ENCODE peak calls at places on chromosomes 2 and 18, in nine cellular contexts. H is HFFc6, M is transverse colon, L is ovary, R is lung, F is lower lobe of right lung, Z is A549, T is Calu3, V is A673. Y is an unnamed sample.
A peak's percentile ranks its signal among the peaks of the same experiment; 100 is the strongest.

GRCh38 chr2:134683561-134684112 is 35.2 kb downstream of the TMEM163 start:
- DNase-seq in L (no peak), H (no peak), R (no peak), M (no peak), V (no peak), Z (peak; percentile 29), F (no peak), T (peak; percentile 74), Y (no peak)

GRCh38 chr2:173472112-173472511 is 117.4 kb downstream of the CDCA7 start:
- DNase-seq in M (no peak), H (no peak), R (no peak), F (no peak), Z (no peak), L (no peak), V (no peak), T (no peak), Y (no peak)

GRCh38 chr18:38651736-38652135 is 1086.1 kb upstream of the CELF4 start:
- DNase-seq in Z (no peak), V (no peak), T (no peak), L (no peak), M (no peak), F (no peak), H (no peak), R (no peak), Y (no peak)

GRCh38 chr18:50973367-50974126 is 5.7 kb downstream of the ELAC1 start:
- DNase-seq in M (no peak), F (no peak), V (no peak), R (no peak), H (peak; percentile 71), L (no peak), Z (peak; percentile 47), T (peak; percentile 39), Y (no peak)

GRCh38 chr18:6741786-6742185 is 12.3 kb downstream of the ARHGAP28 start:
- DNase-seq in R (no peak), H (no peak), V (no peak), T (no peak), F (no peak), M (no peak), L (no peak), Z (no peak), Y (no peak)

GRCh38 chr2:17735864-17736263 is 17.7 kb downstream of the SMC6 start:
- DNase-seq in H (no peak), Z (no peak), T (no peak), R (no peak), F (no peak), V (no peak), M (no peak), L (no peak), Y (no peak)

GRCh38 chr18:73340135-73340934 is 472.5 kb upstream of the NETO1 start:
- DNase-seq in T (peak; percentile 65), L (no peak), F (no peak), Z (no peak), M (no peak), H (peak; percentile 46), R (peak; percentile 32), V (no peak), Y (no peak)

GRCh38 chr2:238742066-238742465 is 105.8 kb upstream of the TWIST2 start:
- DNase-seq in Z (no peak), M (no peak), L (no peak), R (peak; percentile 22), T (no peak), V (no peak), H (no peak), F (no peak), Y (no peak)

GRCh38 chr2:111139637-111140317 is 19.1 kb downstream of the BCL2L11 start:
- DNase-seq in L (no peak), F (no peak), T (peak; percentile 5), Z (no peak), R (no peak), V (no peak), H (no peak), M (no peak), Y (no peak)

GRCh38 chr2:133676392-133677130 is 108.3 kb upstream of the NCKAP5 start:
- DNase-seq in R (no peak), V (peak; percentile 43), T (no peak), F (no peak), L (no peak), H (peak; percentile 26), Z (no peak), M (no peak), Y (no peak)

GRCh38 chr2:216242365-216242764 is 129.9 kb downstream of the MARCHF4 start:
- DNase-seq in M (no peak), V (peak; percentile 73), H (no peak), Z (no peak), T (no peak), L (no peak), F (no peak), R (no peak), Y (no peak)

GRCh38 chr2:164600763-164601162 is 20.5 kb downstream of the GRB14 start:
- DNase-seq in V (no peak), T (no peak), R (no peak), H (no peak), Z (no peak), M (no peak), L (no peak), F (no peak), Y (no peak)

GRCh38 chr2:163133602-163134001 is 295.0 kb upstream of the KCNH7 start:
- DNase-seq in V (no peak), H (no peak), F (no peak), M (no peak), L (no peak), Z (no peak), T (no peak), R (no peak), Y (no peak)

GRCh38 chr2:128568106-128568505 is 249.4 kb upstream of the HS6ST1 start:
- DNase-seq in R (peak; percentile 9), V (no peak), T (no peak), L (no peak), H (no peak), Z (no peak), M (no peak), F (no peak), Y (no peak)

GRCh38 chr2:159086332-159086731 is 117.9 kb downstream of the TANC1 start:
- DNase-seq in V (peak; percentile 60), H (no peak), R (no peak), F (no peak), L (peak; percentile 68), M (peak; percentile 21), Z (no peak), T (no peak), Y (no peak)

GRCh38 chr2:174436351-174436750 is 40.8 kb downstream of the SCRN3 start:
- DNase-seq in R (no peak), F (no peak), M (no peak), T (no peak), V (no peak), H (no peak), L (no peak), Z (no peak), Y (no peak)

GRCh38 chr2:222791946-222792649 is 68.7 kb upstream of the ACSL3 start:
- DNase-seq in H (no peak), M (peak; percentile 24), Z (no peak), T (no peak), F (peak; percentile 74), V (peak; percentile 60), L (no peak), R (peak; percentile 65), Y (no peak)

GRCh38 chr2:218343591-218343990 is 13.1 kb upstream of the CATIP start:
- DNase-seq in F (no peak), V (no peak), L (no peak), M (no peak), H (peak; percentile 44), Z (no peak), R (no peak), T (no peak), Y (no peak)

GRCh38 chr2:70560040-70560439 is 6.4 kb upstream of the TGFA start:
- DNase-seq in M (no peak), H (no peak), R (no peak), Z (no peak), V (no peak), T (no peak), L (no peak), F (no peak), Y (no peak)

GRCh38 chr2:70556608-70557007 is 3.0 kb upstream of the TGFA start:
- DNase-seq in H (no peak), F (no peak), T (no peak), L (no peak), V (no peak), Z (no peak), R (no peak), M (no peak), Y (no peak)

GRCh38 chr2:70557171-70557838 is 3.7 kb upstream of the TGFA start:
- DNase-seq in Z (no peak), L (no peak), M (peak; percentile 67), T (no peak), H (no peak), V (no peak), F (no peak), R (no peak), Y (no peak)

GRCh38 chr2:70560452-70560851 is 6.8 kb upstream of the TGFA start:
- DNase-seq in V (peak; percentile 16), H (no peak), M (no peak), L (no peak), R (no peak), Z (no peak), T (no peak), F (no peak), Y (no peak)

GRCh38 chr2:70558195-70558808 is 4.7 kb upstream of the TGFA start:
- DNase-seq in T (no peak), R (no peak), F (no peak), H (no peak), L (no peak), M (no peak), V (no peak), Z (peak; percentile 12), Y (no peak)
- TF ChIP-seq CTCF in T (no peak), R (no peak), F (no peak), H (no peak), L (no peak), M (no peak), V (no peak), Z (no peak), Y (no peak)

GRCh38 chr18:23053756-23054457 is 81.4 kb upstream of the CABLES1 start:
- DNase-seq in Z (peak; percentile 31), F (no peak), R (no peak), H (peak; percentile 76), L (no peak), M (no peak), T (peak; percentile 19), V (peak; percentile 34), Y (no peak)
- TF ChIP-seq CTCF in Z (no peak), F (no peak), R (no peak), H (peak; percentile 60), L (no peak), M (no peak), T (peak; percentile 37), V (no peak), Y (no peak)

DNA sequence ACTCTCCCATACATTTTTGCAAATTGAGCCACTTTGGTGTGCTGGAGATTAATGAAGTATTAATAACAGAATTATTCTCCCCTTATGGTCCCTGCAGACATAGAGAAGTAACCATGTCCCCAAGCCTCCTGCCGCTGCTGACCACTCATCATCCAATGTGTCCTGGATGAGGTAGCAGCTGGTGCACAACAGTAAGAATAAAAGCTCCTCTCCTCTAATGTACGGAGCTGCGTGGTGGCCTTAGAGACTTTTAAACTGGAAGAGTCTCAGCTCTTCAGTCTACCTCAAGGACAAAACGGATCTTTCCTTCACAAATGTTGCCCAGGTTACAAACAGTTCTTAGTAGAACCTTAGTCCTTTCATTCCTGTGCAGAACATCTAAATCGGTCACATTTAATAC is 37.7 kb downstream of the TPO start:
- DNase-seq in V (no peak), Z (no peak), R (no peak), F (no peak), H (no peak), M (no peak), T (no peak), L (no peak), Y (no peak)
- TF ChIP-seq CTCF in V (no peak), Z (no peak), R (no peak), F (no peak), H (no peak), M (no peak), T (no peak), L (no peak), Y (no peak)

GRCh38 chr2:45797451-45798230 is 146.2 kb downstream of the PRKCE start:
- DNase-seq in F (no peak), H (no peak), L (no peak), T (no peak), Z (no peak), V (no peak), M (no peak), R (no peak), Y (no peak)
- TF ChIP-seq CTCF in F (no peak), H (no peak), L (no peak), T (no peak), Z (no peak), V (no peak), M (no peak), R (no peak), Y (no peak)